ENCODE peak calls at places on chromosome 11, in six cellular contexts. X is stimulated activated CD4-positive, alpha-beta T cell treated with anti-CD3 and anti-CD28 coated beads, Interleukin-4, amount 100 ng/mL, for 4 hours; T is iPS-NIHi11; L is anterior cingulate cortex; P is NCI-H1105; A is activated T-helper 1 cell treated with anti-CD3 and anti-CD28 coated beads, Interleukin-12 subunit alpha, Interleukin-12 subunit beta, Interleukin-2, Interleukin-4 antibody, amounts not matched to agents 30 ng/mL and 10 ng/mL and 1 ng/mL, durations not matched to agents 14 hours and 24 hours and 36 hours. O is an unnamed sample.

GRCh38 chr11:65170058-65170534 is at the start of gene SPDYC:
- DNase-seq in X (no peak), T (peak), L (no peak), P (no peak), A (no peak), O (no peak)

GRCh38 chr11:130414107-130415088 is 14.0 kb downstream of the ADAMTS8 start:
- DNase-seq in X (no peak), T (no peak), L (no peak), P (no peak), A (no peak), O (no peak)

GRCh38 chr11:65967329-65967934 is 5.9 kb downstream of the SART1 start:
- DNase-seq in X (no peak), T (no peak), L (no peak), P (no peak), A (no peak), O (no peak)

GRCh38 chr11:27473017-27473406 is 422 bp upstream of the LGR4 start:
- DNase-seq in X (no peak), T (no peak), L (no peak), P (no peak), A (no peak), O (no peak)

GRCh38 chr11:997907-998306 is 38.6 kb downstream of the MUC6 start:
- DNase-seq in X (no peak), T (no peak), L (no peak), P (no peak), A (no peak), O (no peak)

GRCh38 chr11:90476442-90477007 is 253.7 kb upstream of the CHORDC1 start:
- DNase-seq in X (no peak), T (peak), L (no peak), P (peak), A (no peak), O (peak)

GRCh38 chr11:11882539-11882938 is 40.8 kb downstream of the USP47 start:
- DNase-seq in X (no peak), T (no peak), L (no peak), P (no peak), A (no peak), O (no peak)

GRCh38 chr11:94926698-94927237 is 46.6 kb downstream of the CWC15 start:
- DNase-seq in X (no peak), T (peak), L (no peak), P (no peak), A (no peak), O (no peak)

GRCh38 chr11:95335989-95336388 is 105.0 kb upstream of the SESN3 start:
- DNase-seq in X (no peak), T (no peak), L (no peak), P (no peak), A (no peak), O (no peak)

GRCh38 chr11:120188371-120188770 is 22.5 kb upstream of the OAF start:
- DNase-seq in X (no peak), T (no peak), L (no peak), P (no peak), A (no peak), O (no peak)

GRCh38 chr11:33912405-33913361 is 20.8 kb upstream of the LMO2 start:
- DNase-seq in X (no peak), T (no peak), L (no peak), P (peak), A (no peak), O (peak)

GRCh38 chr11:126419801-126420729 is 64.6 kb downstream of the ST3GAL4 start:
- DNase-seq in X (no peak), T (no peak), L (no peak), P (no peak), A (no peak), O (peak)

GRCh38 chr11:10858505-10859360 is 880 bp upstream of the ZBED5 start:
- DNase-seq in X (no peak), T (peak), L (peak), P (peak), A (peak), O (peak)

GRCh38 chr11:113553905-113554304 is 78.7 kb upstream of the DRD2 start:
- DNase-seq in X (no peak), T (no peak), L (no peak), P (peak), A (no peak), O (peak)

GRCh38 chr11:62241095-62241494 is 944 bp upstream of the SCGB1D2 start:
- DNase-seq in X (no peak), T (no peak), L (no peak), P (no peak), A (no peak), O (no peak)

GRCh38 chr11:86369668-86370067 is 5.0 kb upstream of the CCDC81 start:
- DNase-seq in X (no peak), T (no peak), L (no peak), P (no peak), A (no peak), O (no peak)

GRCh38 chr11:83823461-83824025 is 537.4 kb upstream of the CCDC90B start:
- DNase-seq in X (no peak), T (no peak), L (no peak), P (no peak), A (no peak), O (no peak)

GRCh38 chr11:43543313-43543712 is 137.2 kb upstream of the HSD17B12 start:
- DNase-seq in X (no peak), T (no peak), L (no peak), P (no peak), A (no peak), O (no peak)

GRCh38 chr11:129846508-129847335 is 31.1 kb downstream of the TMEM45B start:
- DNase-seq in X (no peak), T (no peak), L (no peak), P (no peak), A (no peak), O (no peak)

GRCh38 chr11:125951731-125952130 is 5.9 kb downstream of the VSIG10L2 start:
- DNase-seq in X (no peak), T (no peak), L (no peak), P (no peak), A (no peak), O (no peak)

GRCh38 chr11:43774786-43775185 is 94.2 kb downstream of the HSD17B12 start:
- DNase-seq in X (no peak), T (no peak), L (no peak), P (no peak), A (no peak), O (no peak)

GRCh38 chr11:19345519-19345847 is 104.7 kb upstream of the E2F8 start:
- DNase-seq in X (no peak), T (peak), L (no peak), P (peak), A (no peak), O (no peak)

GRCh38 chr11:31509017-31509411 is 408 bp downstream of the IMMP1L start:
- DNase-seq in X (no peak), T (no peak), L (no peak), P (no peak), A (no peak), O (no peak)

GRCh38 chr11:44622190-44622650 is 56.8 kb downstream of the CD82 start:
- DNase-seq in X (peak), T (peak), L (no peak), P (no peak), A (no peak), O (no peak)

GRCh38 chr11:1197886-1198765 is 24.7 kb upstream of the MUC5B start:
- DNase-seq in X (no peak), T (peak), L (no peak), P (no peak), A (no peak), O (no peak)

GRCh38 chr11:126431401-126432064 is 76.0 kb downstream of the ST3GAL4 start:
- DNase-seq in X (no peak), T (no peak), L (no peak), P (no peak), A (no peak), O (no peak)

GRCh38 chr11:11113676-11114075 is 239.4 kb downstream of the CSNK2A3 start:
- DNase-seq in X (no peak), T (no peak), L (no peak), P (no peak), A (no peak), O (no peak)

GRCh38 chr11:3942956-3943497 is 87.6 kb downstream of the STIM1 start:
- DNase-seq in X (no peak), T (no peak), L (no peak), P (no peak), A (no peak), O (no peak)

O was measured in NAMALWA.